ENCODE peak calls at places on chromosomes 4 and X, in ten cellular contexts. N is heart left ventricle; U is sciatic nerve; J is MCF 10A; T is GM20000; L is caudate nucleus; H is mesendoderm; C is naive thymus-derived CD8-positive, alpha-beta T cell; D is MV-4-11; O is PC-9. M is an unnamed sample.

GRCh38 chr4:54016504-54016903 is 47.9 kb downstream of the CHIC2 start:
- DNase-seq in T (no peak), C (no peak), D (no peak), L (no peak), J (no peak), H (no peak), U (no peak), O (no peak), N (no peak), M (no peak)

GRCh38 chr4:94472056-94472826 is 20.5 kb downstream of the PDLIM5 start:
- DNase-seq in J (peak), U (no peak), L (no peak), H (no peak), D (no peak), N (no peak), T (no peak), C (no peak), O (no peak), M (no peak)

GRCh38 chr4:1200425-1201035 is 28.1 kb upstream of the SPON2 start:
- DNase-seq in O (no peak), U (peak), H (peak), N (peak), C (peak), J (no peak), D (peak), T (no peak), L (no peak), M (no peak)

GRCh38 chrX:153598541-153599191 is at the start of gene CCNQ:
- DNase-seq in L (peak), J (peak), U (no peak), H (peak), N (no peak), T (peak), C (peak), D (no peak), O (peak), M (peak)

GRCh38 chr4:2070421-2071251 is 11.5 kb downstream of the NAT8L start:
- DNase-seq in L (no peak), O (no peak), H (no peak), T (no peak), U (no peak), J (no peak), C (no peak), N (peak), D (no peak), M (no peak)

GRCh38 chr4:7375427-7375826 is 59.3 kb downstream of the PSAPL1 start:
- DNase-seq in L (no peak), J (no peak), O (no peak), C (no peak), N (no peak), U (no peak), H (no peak), T (no peak), D (peak), M (no peak)

GRCh38 chr4:81085291-81085690 is 54.8 kb downstream of the BMP3 start:
- DNase-seq in D (no peak), C (no peak), N (no peak), U (no peak), L (no peak), O (no peak), T (no peak), J (peak), H (no peak), M (no peak)

GRCh38 chr4:174218127-174218790 is 65.2 kb downstream of the FBXO8 start:
- DNase-seq in N (no peak), H (peak), T (no peak), L (no peak), J (no peak), U (no peak), O (no peak), D (no peak), C (no peak), M (no peak)

GRCh38 chr4:108725457-108725856 is 37.4 kb downstream of the ETNPPL start:
- DNase-seq in C (no peak), L (no peak), N (no peak), H (peak), J (peak), U (no peak), O (no peak), T (no peak), D (no peak), M (no peak)

GRCh38 chr4:168631241-168632151 is 134.6 kb downstream of the PALLD start:
- DNase-seq in L (no peak), C (no peak), J (peak), U (peak), N (peak), H (peak), T (peak), D (no peak), O (peak), M (peak)

GRCh38 chr4:7137346-7138200 is 54.8 kb upstream of the SORCS2 start:
- DNase-seq in D (no peak), J (no peak), N (no peak), O (no peak), C (no peak), L (no peak), U (no peak), T (no peak), H (no peak), M (no peak)

GRCh38 chrX:135003876-135004623 is 13.3 kb downstream of the SMIM10 start:
- DNase-seq in O (peak), J (peak), D (peak), H (peak), C (peak), L (peak), U (peak), T (peak), N (peak), M (peak)

GRCh38 chrX:41558531-41558930 is 111.4 kb downstream of the NYX start:
- DNase-seq in C (no peak), D (peak), O (no peak), L (no peak), H (no peak), J (peak), U (no peak), T (peak), N (no peak), M (peak)

GRCh38 chr4:151753056-151753455 is 7.8 kb downstream of the GATB start:
- DNase-seq in C (no peak), O (peak), H (peak), J (peak), U (no peak), T (peak), D (no peak), N (no peak), L (no peak), M (peak)

GRCh38 chrX:153398275-153398960 is 2.7 kb downstream of the PNMA6E start:
- DNase-seq in L (no peak), O (no peak), T (no peak), H (no peak), U (no peak), N (no peak), C (no peak), D (no peak), J (no peak), M (no peak)

GRCh38 chr4:87896020-87896621 is 63.4 kb downstream of the MEPE start:
- DNase-seq in L (no peak), U (no peak), C (no peak), D (peak), T (no peak), H (peak), J (peak), N (peak), O (peak), M (peak)

GRCh38 chr4:73311428-73311827 is 52.8 kb upstream of the ANKRD17 start:
- DNase-seq in L (no peak), J (peak), O (no peak), D (peak), T (peak), U (no peak), H (peak), N (no peak), C (no peak), M (peak)

GRCh38 chr4:17997129-17997528 is 24.4 kb downstream of the LCORL start:
- DNase-seq in N (no peak), J (no peak), T (no peak), C (no peak), O (no peak), U (no peak), L (no peak), D (no peak), H (no peak), M (peak)

GRCh38 chr4:183729430-183730328 is 70.6 kb downstream of the TRAPPC11 start:
- DNase-seq in C (no peak), U (no peak), O (peak), D (no peak), L (no peak), H (no peak), N (no peak), T (no peak), J (peak), M (peak)

GRCh38 chr4:13302876-13303275 is 181.3 kb downstream of the RAB28 start:
- DNase-seq in O (no peak), L (no peak), C (no peak), J (no peak), H (no peak), D (no peak), N (no peak), T (no peak), U (no peak), M (no peak)

GRCh38 chrX:140132937-140133336 is 167.6 kb upstream of the CXorf66 start:
- DNase-seq in N (no peak), D (no peak), L (no peak), U (no peak), J (no peak), T (no peak), H (peak), C (no peak), O (no peak), M (no peak)

GRCh38 chr4:35364321-35364870 is 879.9 kb downstream of the ARAP2 start:
- DNase-seq in D (no peak), H (peak), J (no peak), L (no peak), C (no peak), O (no peak), U (no peak), T (no peak), N (no peak), M (no peak)

GRCh38 chr4:154084864-154085263 is 296.0 kb upstream of the SFRP2 start:
- DNase-seq in T (no peak), O (no peak), J (peak), N (no peak), D (no peak), H (no peak), L (no peak), C (no peak), U (no peak), M (peak)

GRCh38 chr4:165684177-165684870 is 188.7 kb upstream of the TLL1 start:
- DNase-seq in D (no peak), O (no peak), C (no peak), H (no peak), U (no peak), T (no peak), L (no peak), J (peak), N (peak), M (peak)

GRCh38 chr4:148443550-148444295 is 1.5 kb upstream of the NR3C2 start:
- DNase-seq in J (no peak), O (no peak), D (no peak), H (peak), N (peak), L (peak), U (peak), C (peak), T (peak), M (no peak)

GRCh38 chr4:102500371-102501175 is 586 bp upstream of the NFKB1 start:
- DNase-seq in D (no peak), L (peak), T (peak), C (no peak), N (peak), H (peak), J (peak), U (peak), O (peak), M (peak)

GRCh38 chr4:78056265-78057129 is 626 bp upstream of the FRAS1 start:
- DNase-seq in T (peak), U (peak), N (peak), C (no peak), J (peak), H (peak), O (peak), L (peak), D (no peak), M (peak)

GRCh38 chr4:60846678-60847077 is 353.4 kb upstream of the ADGRL3 start:
- DNase-seq in H (no peak), D (no peak), U (no peak), N (no peak), J (no peak), O (no peak), T (no peak), L (no peak), C (no peak), M (no peak)

M was measured in RWPE1.